ENCODE peak calls at places on chromosomes 12 and 14, in six cellular contexts. D is activated CD8-positive, alpha-beta memory T cell treated with anti-CD3 and anti-CD28 coated beads for 4 hours; K is NCI-H774; U is MCF 10A; Z is astrocyte of the spinal cord; A is GM04504. B is an unnamed sample.

GRCh38 chr12:53236443-53237111 is 4.6 kb upstream of the RARG start:
- DNase-seq in A (no peak), U (no peak), K (no peak), Z (no peak), D (no peak), B (no peak)

GRCh38 chr12:51361419-51362016 is 15.0 kb upstream of the CELA1 start:
- DNase-seq in D (no peak), K (no peak), Z (no peak), U (no peak), A (no peak), B (no peak)

GRCh38 chr12:111355181-111355925 is 13.5 kb downstream of the PHETA1 start:
- DNase-seq in U (no peak), Z (no peak), D (no peak), K (no peak), A (no peak), B (no peak)

GRCh38 chr14:72812292-72812851 is 81.5 kb downstream of the DPF3 start:
- DNase-seq in Z (no peak), K (no peak), D (no peak), U (no peak), A (no peak), B (no peak)

GRCh38 chr12:41521872-41522379 is 333.8 kb downstream of the PDZRN4 start:
- DNase-seq in Z (peak), A (peak), K (no peak), D (no peak), U (peak), B (peak)

GRCh38 chr12:12079291-12079690 is 8.6 kb downstream of the BCL2L14 start:
- DNase-seq in K (no peak), Z (peak), A (no peak), D (no peak), U (no peak), B (peak)

GRCh38 chr12:89768586-89769482 is 60.2 kb upstream of the ATP2B1 start:
- DNase-seq in A (peak), Z (peak), K (no peak), U (peak), D (no peak), B (peak)

GRCh38 chr14:20751963-20752562 is 6.4 kb downstream of the EDDM3A start:
- DNase-seq in U (peak), Z (no peak), D (no peak), K (no peak), A (no peak), B (no peak)

GRCh38 chr14:65211341-65211987 is 109.1 kb upstream of the MAX start:
- DNase-seq in Z (peak), K (no peak), A (no peak), U (peak), D (no peak), B (no peak)

GRCh38 chr12:77685112-77685511 is 145.6 kb upstream of the NAV3 start:
- DNase-seq in K (peak), Z (peak), A (peak), U (peak), D (no peak), B (peak)

GRCh38 chr12:4891866-4892265 is 17.8 kb upstream of the KCNA1 start:
- DNase-seq in U (no peak), K (no peak), A (no peak), D (no peak), Z (no peak), B (no peak)

GRCh38 chr14:68886109-68886434 is 93.0 kb downstream of the ACTN1 start:
- DNase-seq in D (no peak), Z (no peak), K (no peak), A (no peak), U (no peak), B (no peak)

GRCh38 chr12:105279460-105280056 is 43.6 kb upstream of the APPL2 start:
- DNase-seq in A (no peak), D (peak), K (peak), Z (no peak), U (peak), B (no peak)

GRCh38 chr12:121240484-121241202 is 30.7 kb downstream of the P2RX4 start:
- DNase-seq in D (peak), K (no peak), U (no peak), A (no peak), Z (peak), B (no peak)

GRCh38 chr14:105490318-105490571 is 801 bp upstream of the TEDC1 start:
- DNase-seq in D (no peak), Z (no peak), A (no peak), K (no peak), U (no peak), B (no peak)

GRCh38 chr12:64672925-64673409 is 62.7 kb downstream of the RASSF3 start:
- DNase-seq in U (peak), D (no peak), K (peak), Z (peak), A (no peak), B (no peak)

GRCh38 chr12:120581998-120582397 is 796 bp upstream of the POP5 start:
- DNase-seq in K (no peak), A (no peak), U (no peak), Z (no peak), D (no peak), B (no peak)

GRCh38 chr14:61126083-61126962 is 145.3 kb downstream of the SLC38A6 start:
- DNase-seq in A (no peak), K (no peak), U (no peak), D (no peak), Z (peak), B (no peak)

GRCh38 chr12:114396869-114397719 is 8.8 kb downstream of the TBX5 start:
- DNase-seq in D (no peak), A (no peak), U (no peak), K (no peak), Z (no peak), B (no peak)

B was measured in epithelial cell of proximal tubule.